ENCODE peak calls at places on chromosomes 2 and 18, in four cellular contexts. J is HepG2, S is H1, X is K562. F is an unnamed sample.

GRCh38 chr2:116924509-116924908 is 890.0 kb upstream of the DDX18 start:
- DNase-seq in S (no peak), J (no peak), X (no peak), F (no peak)

GRCh38 chr2:3465328-3465727 is 54.0 kb downstream of the ADI1 start:
- DNase-seq in X (no peak), J (no peak), S (no peak), F (no peak)

GRCh38 chr2:169860149-169860548 is 32.9 kb downstream of the UBR3 start:
- DNase-seq in X (peak), J (no peak), S (no peak), F (no peak)

GRCh38 chr18:23179416-23179815 is 44.1 kb downstream of the CABLES1 start:
- DNase-seq in S (no peak), J (no peak), X (no peak), F (no peak)

GRCh38 chr2:191954446-191954845 is 107.6 kb upstream of the CAVIN2 start:
- DNase-seq in X (no peak), J (no peak), S (no peak), F (no peak)

GRCh38 chr2:65130440-65131175 is 702 bp upstream of the RAB1A start:
- DNase-seq in S (no peak), J (no peak), X (no peak), F (no peak)

GRCh38 chr18:6009751-6010150 is 114.4 kb upstream of the TMEM200C start:
- DNase-seq in S (no peak), X (no peak), J (no peak), F (no peak)

GRCh38 chr2:117523842-117524241 is 290.6 kb upstream of the DDX18 start:
- DNase-seq in X (no peak), S (no peak), J (no peak), F (no peak)

GRCh38 chr2:70498054-70498453 is 55.6 kb downstream of the TGFA start:
- DNase-seq in X (peak), S (no peak), J (peak), F (no peak)

GRCh38 chr2:127092951-127093516 is 13.9 kb downstream of the BIN1 start:
- DNase-seq in S (no peak), X (no peak), J (no peak), F (no peak)

GRCh38 chr2:10097352-10098148 is 17.3 kb upstream of the CYS1 start:
- DNase-seq in J (peak), X (peak), S (no peak), F (peak)

GRCh38 chr2:149598014-149598395 is 10.4 kb upstream of the MMADHC start:
- DNase-seq in J (no peak), S (no peak), X (no peak), F (no peak)

GRCh38 chr18:78876868-78877267 is 102.8 kb upstream of the SALL3 start:
- DNase-seq in X (no peak), J (no peak), S (no peak), F (no peak)

GRCh38 chr18:60070631-60071030 is 170.8 kb downstream of the PMAIP1 start:
- DNase-seq in X (no peak), J (no peak), S (no peak), F (no peak)

GRCh38 chr2:128279786-128280701 is 38.6 kb downstream of the HS6ST1 start:
- DNase-seq in S (no peak), X (no peak), J (no peak), F (peak)

GRCh38 chr18:36572135-36572856 is 256.5 kb downstream of the TPGS2 start:
- DNase-seq in X (peak), J (peak), S (no peak), F (peak)

GRCh38 chr2:110904410-110905148 is 172.2 kb downstream of the ACOXL start:
- DNase-seq in X (no peak), S (no peak), J (no peak), F (no peak)

GRCh38 chr2:106117882-106118684 is 76.0 kb downstream of the UXS1 start:
- DNase-seq in J (no peak), S (no peak), X (no peak), F (no peak)

GRCh38 chr2:69902213-69902922 is 8.6 kb downstream of the SNRNP27 start:
- DNase-seq in X (no peak), S (no peak), J (no peak), F (no peak)

GRCh38 chr2:206462240-206462854 is 19.0 kb downstream of the ADAM23 start:
- DNase-seq in S (peak), J (no peak), X (no peak), F (no peak)

GRCh38 chr2:8154270-8154669 is 527.6 kb upstream of the ID2 start:
- DNase-seq in S (no peak), X (no peak), J (no peak), F (no peak)

GRCh38 chr2:183035954-183036669 is 2.1 kb downstream of the NCKAP1 start:
- DNase-seq in S (no peak), J (no peak), X (peak), F (no peak)

GRCh38 chr2:176554107-176555048 is 285.1 kb downstream of the MTX2 start:
- DNase-seq in S (no peak), X (peak), J (peak), F (no peak)

GRCh38 chr2:218991674-218992168 is 1.5 kb downstream of the CRYBA2 start:
- DNase-seq in X (peak), S (no peak), J (no peak), F (no peak)

GRCh38 chr2:239725551-239725890 is 299.6 kb downstream of the NDUFA10 start:
- DNase-seq in X (no peak), S (no peak), J (no peak), F (no peak)

GRCh38 chr2:204321910-204322765 is 223.1 kb upstream of the PARD3B start:
- DNase-seq in S (no peak), J (no peak), X (no peak), F (no peak)

GRCh38 chr2:675982-676646 is 1.1 kb downstream of the TMEM18 start:
- DNase-seq in J (peak), X (peak), S (peak), F (peak)

GRCh38 chr2:15260813-15261212 is 300.3 kb downstream of the NBAS start:
- DNase-seq in X (no peak), J (no peak), S (no peak), F (no peak)

GRCh38 chr2:218894168-218895157 is 13.8 kb downstream of the WNT10A start:
- DNase-seq in J (no peak), S (no peak), X (no peak), F (no peak)

GRCh38 chr2:234996467-234997270 is 44.9 kb downstream of the SH3BP4 start:
- DNase-seq in X (no peak), S (peak), J (peak), F (peak)

GRCh38 chr18:3500016-3500415 is 50.0 kb downstream of the TGIF1 start:
- DNase-seq in S (no peak), X (no peak), J (peak), F (no peak)

GRCh38 chr2:225400060-225400511 is 576 bp downstream of the NYAP2 start:
- DNase-seq in X (peak), J (peak), S (peak), F (peak)

GRCh38 chr2:99442837-99443236 is 47.0 kb downstream of the REV1 start:
- DNase-seq in J (no peak), S (no peak), X (peak), F (no peak)

DNA sequence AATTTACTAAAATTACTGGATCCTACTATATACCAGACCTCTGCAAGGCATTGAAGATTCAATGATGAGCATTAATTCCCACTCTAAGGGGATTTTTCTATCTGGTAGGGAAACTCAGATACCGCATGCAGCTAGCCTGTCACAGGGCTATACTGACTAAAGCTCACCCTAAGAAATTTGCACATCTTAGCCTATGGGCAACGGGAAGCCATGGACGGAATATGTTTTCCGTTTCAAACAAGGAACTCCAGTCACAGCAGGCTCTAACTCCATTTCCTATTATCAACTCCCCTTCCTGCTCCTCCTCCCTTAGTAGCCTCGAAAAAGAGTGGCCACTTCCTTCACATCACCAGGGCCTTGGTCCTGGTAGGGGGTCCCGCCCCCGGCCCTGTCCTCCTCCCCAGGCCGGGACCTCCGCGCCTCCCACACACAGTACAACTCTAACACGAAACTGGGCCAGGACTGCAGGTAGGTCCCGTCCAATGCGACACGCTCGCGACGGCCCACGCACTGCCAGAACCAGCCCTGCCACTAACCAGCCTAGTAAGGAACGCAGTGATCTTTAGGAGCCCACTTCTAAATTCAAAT is 656 bp upstream of the COX5B start:
- DNase-seq in J (no peak), S (no peak), X (peak), F (no peak)
- TF ChIP-seq JUN in J (peak), S (no peak), X (no peak), F (no peak)

DNA sequence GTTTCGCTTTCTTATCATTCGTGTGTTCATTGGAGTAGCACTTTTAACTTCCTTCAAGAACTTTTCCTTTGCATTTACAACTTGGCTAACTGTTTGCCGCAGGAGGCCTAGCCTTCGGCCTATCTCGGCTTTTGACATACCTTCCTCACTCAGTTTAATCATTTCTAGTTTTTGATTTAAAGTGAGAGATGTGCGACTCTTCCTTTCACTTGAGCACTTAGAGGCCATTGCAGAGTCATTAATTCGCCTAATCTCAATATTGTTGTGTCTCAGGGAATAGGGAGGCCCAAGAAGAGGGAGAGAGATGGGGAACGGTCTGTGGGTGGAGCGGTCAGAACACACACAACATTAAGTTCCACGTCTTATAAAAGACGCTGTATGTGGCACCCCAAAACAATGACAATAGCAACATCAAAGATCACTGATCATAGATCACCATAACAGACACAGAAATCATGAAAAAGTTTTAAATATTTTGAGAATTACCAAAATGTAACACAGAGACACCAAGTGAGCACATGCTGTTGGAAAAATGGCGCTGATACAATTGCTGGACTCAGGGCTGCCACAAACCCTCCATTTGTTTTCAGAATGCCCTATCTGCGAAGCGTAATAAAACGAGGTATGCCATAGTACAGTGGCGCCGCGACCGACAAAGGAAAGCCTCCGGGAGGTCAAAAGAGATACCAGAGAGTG is 554 bp downstream of the TIGD1 start:
- DNase-seq in S (no peak), X (peak), J (no peak), F (no peak)
- TF ChIP-seq ATF3 in S (no peak), X (no peak), J (no peak), F (no peak)

GRCh38 chr18:66013976-66014375 is 263.2 kb downstream of the CDH7 start:
- DNase-seq in S (no peak), X (no peak), J (no peak), F (no peak)
- TF ChIP-seq JUN in S (no peak), X (no peak), J (no peak), F (no peak)

DNA sequence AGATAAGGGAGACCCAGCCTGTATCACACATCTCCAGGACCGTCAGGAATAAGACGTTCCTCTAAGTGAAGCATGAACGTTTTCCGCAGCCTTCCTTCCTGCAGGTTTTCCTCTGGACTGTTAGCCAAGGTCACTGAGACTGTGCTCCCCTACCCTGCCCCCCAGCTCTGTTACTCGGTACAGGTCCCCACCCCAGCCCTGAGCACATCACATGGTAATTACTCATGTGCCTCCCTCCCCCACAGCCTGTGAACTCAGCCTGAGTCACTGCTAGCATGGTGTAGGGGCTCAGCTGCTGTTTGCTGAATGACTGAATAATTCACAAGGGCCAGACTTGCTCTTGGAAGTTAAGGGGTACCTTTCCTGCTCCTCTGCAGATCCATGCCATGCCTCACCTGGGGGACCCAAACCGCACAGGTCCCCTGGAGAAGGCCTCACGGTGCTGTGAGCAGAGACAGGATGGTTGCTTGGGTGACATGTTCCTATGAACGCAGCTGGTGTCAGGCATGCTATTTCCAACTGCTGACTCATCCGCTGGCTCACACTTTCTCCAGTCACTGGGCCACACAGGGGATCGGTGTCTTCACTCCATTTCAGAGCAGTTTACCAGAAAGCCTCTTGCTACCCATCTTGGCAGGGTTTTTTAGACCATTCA is 88.2 kb downstream of the PLB1 start:
- DNase-seq in J (peak), X (peak), S (peak), F (no peak)
- TF ChIP-seq ATF3 in J (peak), X (peak), S (no peak), F (no peak)

GRCh38 chr2:226445216-226445861 is 354.3 kb downstream of the IRS1 start:
- DNase-seq in X (no peak), S (no peak), J (peak), F (no peak)

GRCh38 chr2:226446406-226447001 is 353.1 kb downstream of the IRS1 start:
- DNase-seq in X (no peak), S (no peak), J (no peak), F (no peak)

GRCh38 chr2:226447896-226448295 is 351.7 kb downstream of the IRS1 start:
- DNase-seq in X (no peak), J (no peak), S (no peak), F (no peak)

GRCh38 chr2:226450141-226450540 is 349.5 kb downstream of the IRS1 start:
- DNase-seq in J (no peak), S (no peak), X (no peak), F (no peak)

GRCh38 chr2:226447338-226447885 is 352.2 kb downstream of the IRS1 start:
- DNase-seq in X (no peak), J (no peak), S (no peak), F (no peak)
- TF ChIP-seq JUN in X (no peak), J (no peak), S (no peak), F (no peak)

GRCh38 chr2:66440011-66440542 is 5.2 kb downstream of the MEIS1 start:
- DNase-seq in X (no peak), S (no peak), J (no peak), F (no peak)
- TF ChIP-seq ATF3 in X (no peak), S (no peak), J (no peak), F (no peak)

DNA sequence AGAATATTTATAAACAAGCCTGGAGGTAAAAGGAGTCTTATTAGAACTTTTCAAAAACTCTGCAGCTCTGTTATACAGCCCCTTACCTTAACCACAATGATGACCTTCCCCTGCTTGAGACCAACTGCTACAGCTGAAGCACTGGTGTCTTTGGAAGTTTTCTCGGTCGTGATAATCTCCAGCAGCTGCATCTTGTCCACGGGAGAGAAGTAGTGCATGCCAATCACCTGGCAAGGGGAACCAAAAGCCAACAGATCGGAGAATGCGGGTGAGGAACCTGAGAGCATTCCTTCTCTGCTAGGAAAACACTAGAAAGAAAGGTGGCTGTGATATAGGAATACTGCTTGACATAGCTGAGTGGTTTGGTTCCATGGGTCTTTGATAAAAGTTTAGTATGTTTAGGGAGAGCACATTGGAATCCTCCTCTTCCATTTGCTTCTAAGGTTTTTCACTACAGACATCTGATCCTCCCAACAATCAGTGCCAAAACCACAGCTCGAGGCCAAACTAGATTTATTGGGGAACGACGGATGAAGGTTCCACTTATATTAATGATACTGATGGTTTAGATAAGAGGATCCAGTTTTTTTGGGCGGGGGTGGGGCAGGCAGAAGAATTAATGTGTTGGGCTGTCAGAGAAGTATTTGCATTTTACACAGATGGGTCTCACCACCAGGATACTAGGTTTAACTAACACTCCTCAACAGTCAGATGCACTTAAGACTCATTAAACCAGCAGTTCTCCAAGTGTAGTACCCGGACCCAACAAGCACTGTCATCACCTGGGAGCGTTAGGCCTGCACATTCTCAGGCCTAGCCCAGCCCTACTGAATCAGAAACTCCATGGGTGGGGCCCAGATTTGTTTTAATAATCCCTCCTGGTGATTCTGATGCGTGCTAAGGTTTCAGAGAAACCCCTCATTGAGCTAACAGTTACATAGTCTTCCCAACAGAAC is 22.4 kb downstream of the GAREM2 start:
- DNase-seq in X (no peak), S (no peak), J (no peak), F (no peak)
- TF ChIP-seq JUN in X (no peak), S (no peak), J (no peak), F (no peak)